ENCODE peak calls at places on chromosome 10, in seven cellular contexts. D is IMR-90, Y is cardiac muscle cell, A is ascending aorta, K is transverse colon, W is body of pancreas, S is prostate gland. M is an unnamed sample. For H3K4me1 and H3K9me3, the result is how much of the 10 kb centered on the place peaks cover.

GRCh38 chr10:132749428-132749780 is 36.5 kb downstream of the NKX6-2 start:
- DNase-seq in D (no peak), Y (no peak), A (no peak), K (no peak), W (no peak), S (no peak), M (no peak)

GRCh38 chr10:11782793-11783557 is 40.2 kb upstream of the PROSER2 start:
- DNase-seq in D (peak), Y (peak), A (no peak), K (no peak), W (no peak), S (peak), M (no peak)

GRCh38 chr10:79149662-79150443 is 81.1 kb downstream of the ZMIZ1 start:
- DNase-seq in D (peak), Y (peak), A (peak), K (peak), W (peak), S (no peak), M (peak)

GRCh38 chr10:110498087-110498981 is 627 bp downstream of the DUSP5 start:
- DNase-seq in D (peak), Y (peak), A (no peak), K (peak), W (peak), S (no peak), M (peak)

GRCh38 chr10:86255405-86256251 is 111.0 kb downstream of the GRID1 start:
- DNase-seq in D (no peak), Y (no peak), A (no peak), K (no peak), W (no peak), S (no peak), M (no peak)

GRCh38 chr10:26903818-26904217 is 43.1 kb upstream of the ABI1 start:
- DNase-seq in D (no peak), Y (no peak), A (no peak), K (no peak), W (no peak), S (no peak), M (no peak)

GRCh38 chr10:59894114-59894513 is 12.2 kb downstream of the CCDC6 start:
- DNase-seq in D (peak), Y (peak), A (no peak), K (peak), W (peak), S (peak), M (peak)

GRCh38 chr10:91251430-91252056 is 31.1 kb downstream of the PCGF5 start:
- DNase-seq in D (peak), Y (peak), A (no peak), K (peak), W (peak), S (peak), M (peak)

GRCh38 chr10:125041856-125042506 is 100.1 kb downstream of the ZRANB1 start:
- DNase-seq in D (no peak), Y (no peak), A (no peak), K (no peak), W (no peak), S (no peak), M (no peak)

GRCh38 chr10:62885656-62886461 is 69.7 kb upstream of the EGR2 start:
- DNase-seq in D (peak), Y (peak), A (no peak), K (no peak), W (no peak), S (no peak), M (no peak)

GRCh38 chr10:31808258-31809218 is 120.1 kb downstream of the ARHGAP12 start:
- DNase-seq in D (peak), Y (peak), A (no peak), K (peak), W (peak), S (no peak), M (no peak)

GRCh38 chr10:70676511-70676910 is 4.2 kb downstream of the ADAMTS14 start:
- DNase-seq in D (no peak), Y (no peak), A (no peak), K (no peak), W (no peak), S (no peak), M (no peak)

GRCh38 chr10:95187617-95188016 is 6.4 kb upstream of the ACSM6 start:
- DNase-seq in D (no peak), Y (no peak), A (no peak), K (no peak), W (no peak), S (no peak), M (no peak)

GRCh38 chr10:125080984-125081383 is 79.4 kb downstream of the CTBP2 start:
- DNase-seq in D (no peak), Y (no peak), A (no peak), K (no peak), W (no peak), S (no peak), M (no peak)

GRCh38 chr10:97333601-97334369 is 744 bp downstream of the FRAT2 start:
- DNase-seq in D (peak), Y (peak), A (no peak), K (peak), W (peak), S (no peak), M (no peak)

GRCh38 chr10:76902949-76903348 is 734.7 kb downstream of the KCNMA1 start:
- DNase-seq in D (no peak), Y (peak), A (no peak), K (peak), W (no peak), S (no peak), M (peak)

GRCh38 chr10:120824864-120825263 is 26.3 kb upstream of the WDR11 start:
- DNase-seq in D (no peak), Y (peak), A (no peak), K (peak), W (no peak), S (peak), M (no peak)

GRCh38 chr10:17836917-17837316 is 27.8 kb downstream of the MRC1 start:
- DNase-seq in D (peak), Y (peak), A (no peak), K (peak), W (peak), S (peak), M (peak)

GRCh38 chr10:71241899-71242620 is 29.7 kb downstream of the UNC5B start:
- DNase-seq in D (no peak), Y (peak), A (no peak), K (no peak), W (no peak), S (no peak), M (no peak)

GRCh38 chr10:86244296-86244695 is 122.3 kb downstream of the GRID1 start:
- DNase-seq in D (no peak), Y (no peak), A (no peak), K (no peak), W (no peak), S (no peak), M (no peak)

GRCh38 chr10:127310932-127311331 is 114.5 kb upstream of the INSYN2A start:
- DNase-seq in D (no peak), Y (no peak), A (no peak), K (no peak), W (no peak), S (no peak), M (no peak)

GRCh38 chr10:73588656-73589055 is 2.5 kb downstream of the USP54 start:
- DNase-seq in D (peak), Y (peak), A (no peak), K (no peak), W (no peak), S (no peak), M (no peak)

GRCh38 chr10:34106356-34106885 is 708.7 kb downstream of the PARD3 start:
- DNase-seq in D (no peak), Y (no peak), A (no peak), K (no peak), W (no peak), S (no peak), M (no peak)

GRCh38 chr10:28494420-28494819 is 38.5 kb upstream of the WAC start:
- DNase-seq in D (no peak), Y (no peak), A (no peak), K (no peak), W (no peak), S (no peak), M (no peak)

GRCh38 chr10:99521474-99522077 is 11.2 kb upstream of the NKX2-3 start:
- DNase-seq in D (no peak), Y (no peak), A (no peak), K (no peak), W (no peak), S (no peak), M (no peak)

GRCh38 chr10:58143944-58144343 is 123.8 kb downstream of the IPMK start:
- DNase-seq in D (no peak), Y (no peak), A (no peak), K (no peak), W (no peak), S (no peak), M (no peak)

GRCh38 chr10:49605939-49606509 is 4.1 kb upstream of the SLC18A3 start:
- DNase-seq in D (no peak), Y (no peak), A (no peak), K (no peak), W (no peak), S (no peak), M (no peak)

GRCh38 chr10:14569274-14570060 is 205.2 kb downstream of the FAM107B start:
- DNase-seq in D (no peak), Y (no peak), A (no peak), K (peak), W (peak), S (peak), M (no peak)

GRCh38 chr10:84543077-84543476 is 214.7 kb downstream of the CCSER2 start:
- DNase-seq in D (no peak), Y (no peak), A (no peak), K (no peak), W (no peak), S (no peak), M (no peak)

GRCh38 chr10:43216931-43217562 is 49.8 kb downstream of the RASGEF1A start:
- DNase-seq in D (no peak), Y (no peak), A (no peak), K (no peak), W (no peak), S (no peak), M (no peak)

GRCh38 chr10:54587973-54588372 is 213.1 kb downstream of the PCDH15 start:
- DNase-seq in D (no peak), Y (no peak), A (no peak), K (no peak), W (no peak), S (no peak), M (no peak)

DNA sequence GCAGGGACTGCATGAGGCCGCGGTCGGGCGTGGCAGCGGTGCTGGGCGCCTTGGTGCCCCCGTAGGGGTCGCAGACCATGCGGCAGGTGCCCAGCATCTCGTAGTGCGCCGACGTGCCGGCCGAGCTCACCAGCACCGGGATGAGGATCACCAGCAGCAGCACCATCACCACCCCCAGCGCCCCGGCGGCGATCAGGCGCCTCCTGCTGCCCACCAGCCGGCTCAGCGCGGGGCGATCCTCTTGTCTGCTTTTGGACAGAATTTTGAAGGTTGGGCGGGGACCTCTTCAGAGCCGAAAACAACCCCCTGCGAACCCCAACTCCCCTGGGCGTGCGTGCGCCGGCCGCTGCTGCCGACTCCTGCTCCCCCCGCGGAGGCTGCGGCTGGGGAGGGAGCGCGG is 779 bp downstream of the C1QL3 start:
- DNase-seq in D (peak), Y (peak), A (no peak), K (no peak), W (peak), S (peak), M (no peak)
- TF ChIP-seq CTCF in D (peak), Y (peak), A (peak), K (no peak), W (no peak), S (no peak), M (no peak)

GRCh38 chr10:119217937-119218579 is 10.7 kb downstream of the GRK5 start:
- DNase-seq in D (peak), Y (peak), A (no peak), K (no peak), W (no peak), S (no peak), M (no peak)
- H3K4me1 ChIP-seq in D (under half), Y (under half), A (under half), K (under half), W (under half), S (under half), M (under half)

GRCh38 chr10:130661419-130661818 is 525.2 kb downstream of the GLRX3 start:
- DNase-seq in D (no peak), Y (no peak), A (no peak), K (no peak), W (no peak), S (no peak), M (no peak)
- H3K9me3 ChIP-seq in D (half or more), Y (under half), A (under half), K (under half), W (under half), S (under half), M (under half)

GRCh38 chr10:113142601-113143000 is 192.6 kb downstream of the TCF7L2 start:
- DNase-seq in D (no peak), Y (no peak), A (no peak), K (no peak), W (no peak), S (no peak), M (no peak)

GRCh38 chr10:113135025-113135424 is 185.0 kb downstream of the TCF7L2 start:
- DNase-seq in D (no peak), Y (no peak), A (no peak), K (no peak), W (no peak), S (no peak), M (no peak)

GRCh38 chr10:113138937-113139585 is 189.0 kb downstream of the TCF7L2 start:
- DNase-seq in D (no peak), Y (no peak), A (no peak), K (no peak), W (no peak), S (no peak), M (no peak)

GRCh38 chr10:113140612-113141011 is 190.6 kb downstream of the TCF7L2 start:
- DNase-seq in D (no peak), Y (no peak), A (no peak), K (no peak), W (no peak), S (no peak), M (no peak)

DNA sequence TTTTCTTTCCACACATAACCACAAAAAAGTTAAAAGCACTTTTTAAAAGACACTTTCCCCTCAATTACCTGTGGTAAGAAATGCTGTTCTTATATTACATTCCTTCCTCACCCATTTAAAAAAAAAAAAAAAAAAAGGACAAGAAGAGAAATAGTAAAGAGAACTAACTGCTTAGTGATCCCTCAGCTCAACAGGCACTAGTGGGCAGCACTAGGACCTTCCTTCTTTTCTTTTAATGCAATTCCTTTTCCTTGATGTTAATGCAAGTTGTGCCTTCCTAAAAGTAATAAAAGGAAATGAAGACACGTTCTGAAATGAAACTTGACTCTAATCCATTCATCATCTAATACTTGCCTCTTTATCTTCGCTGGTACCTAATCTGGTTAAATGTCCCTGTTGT is 189.6 kb downstream of the TCF7L2 start:
- DNase-seq in D (peak), Y (peak), A (no peak), K (no peak), W (no peak), S (no peak), M (no peak)
- TF ChIP-seq CTCF in D (peak), Y (peak), A (peak), K (no peak), W (no peak), S (no peak), M (no peak)

DNA sequence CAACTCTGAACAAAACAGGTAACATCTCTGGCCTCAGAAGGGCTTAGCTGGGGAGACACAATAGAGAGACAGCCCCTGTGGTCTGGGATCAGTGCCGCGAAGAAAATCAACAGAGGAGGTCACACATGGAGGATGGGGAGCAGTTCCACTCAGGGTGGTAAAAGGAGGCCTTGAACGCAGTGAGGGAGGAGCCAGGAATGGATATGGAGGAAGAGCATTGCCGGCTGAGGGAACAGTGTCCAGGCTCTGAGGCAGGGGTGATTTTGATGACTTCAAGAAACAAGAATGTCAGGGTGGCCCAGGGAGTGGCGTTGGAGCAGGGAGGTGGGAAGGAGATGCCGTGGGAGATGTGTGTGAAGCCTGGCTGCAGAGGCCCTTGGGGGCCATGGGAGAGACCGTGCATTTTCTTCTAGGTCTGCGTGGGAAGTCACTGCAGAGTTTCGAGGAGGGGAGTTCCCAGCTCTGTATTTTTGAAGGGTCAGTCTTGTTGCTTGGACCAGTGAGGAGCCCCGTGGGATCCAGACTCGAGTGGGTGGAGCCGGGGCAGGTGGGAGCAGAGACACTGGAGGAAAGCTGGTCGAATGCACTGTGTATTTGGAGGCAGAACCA is 35.7 kb upstream of the SH2D4B start:
- DNase-seq in D (no peak), Y (no peak), A (no peak), K (no peak), W (peak), S (no peak), M (no peak)
- H3K4me1 ChIP-seq in D (half or more), Y (under half), A (under half), K (half or more), W (half or more), S (under half), M (half or more)

DNA sequence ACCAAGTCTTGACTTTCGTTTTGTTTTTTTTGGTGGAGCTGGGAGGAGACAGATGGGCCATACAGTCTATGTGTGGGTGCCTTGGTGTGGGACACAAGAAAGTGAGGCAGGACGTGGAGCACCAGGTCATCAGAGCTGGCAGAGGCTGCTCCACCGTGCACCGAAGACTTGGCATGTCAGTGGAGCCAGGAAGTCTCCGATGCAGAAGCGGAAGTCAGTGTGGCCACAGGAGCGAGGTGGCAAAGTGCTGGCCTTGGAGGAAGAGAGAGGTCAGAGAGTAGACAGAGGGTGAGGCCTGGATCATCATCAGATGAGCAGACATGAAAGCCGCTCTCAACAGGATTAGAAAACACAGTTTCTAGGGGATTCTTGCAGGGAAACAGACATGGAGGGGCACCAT is 116.8 kb downstream of the MGMT start:
- DNase-seq in D (no peak), Y (no peak), A (no peak), K (no peak), W (no peak), S (no peak), M (no peak)
- H3K9me3 ChIP-seq in D (under half), Y (under half), A (half or more), K (under half), W (under half), S (under half), M (under half)

GRCh38 chr10:90148121-90148855 is 446.9 kb downstream of the KIF20B start:
- DNase-seq in D (peak), Y (peak), A (no peak), K (no peak), W (no peak), S (no peak), M (no peak)
- TF ChIP-seq CTCF in D (peak), Y (peak), A (no peak), K (peak), W (no peak), S (no peak), M (no peak)

M was measured in lung.